ENCODE peak calls at places on chromosomes 13 and 19, in ten cellular contexts. G, W, M, I, Q, F, L, J, X and S are unnamed samples. For H3K9me3, the result is how much of the 10 kb centered on the place peaks cover.

GRCh38 chr19:46614114-46614701 is 10.7 kb downstream of the PTGIR start:
- DNase-seq in I (peak), M (peak), L (peak), X (peak), F (no peak), J (peak), W (peak), Q (peak), G (no peak), S (no peak)

GRCh38 chr19:51338563-51339312 is 3.2 kb downstream of the VSIG10L start:
- DNase-seq in J (peak), L (peak), I (peak), F (peak), X (peak), G (no peak), M (peak), W (peak), Q (peak), S (no peak)

GRCh38 chr19:18921593-18921992 is 2.1 kb downstream of the DDX49 start:
- DNase-seq in Q (no peak), G (no peak), J (no peak), W (no peak), M (no peak), X (no peak), F (no peak), L (no peak), I (no peak), S (no peak)

GRCh38 chr19:5340637-5341447 is at the start of gene PTPRS:
- DNase-seq in M (peak), F (no peak), W (no peak), G (peak), X (peak), I (peak), Q (peak), L (peak), J (peak), S (no peak)

GRCh38 chr13:76980075-76980718 is 11.7 kb upstream of the CLN5 start:
- DNase-seq in M (peak), W (no peak), L (peak), J (peak), X (peak), I (peak), Q (peak), G (peak), F (no peak), S (no peak)

GRCh38 chr19:45668342-45668871 is 386 bp downstream of the GIPR start:
- DNase-seq in G (no peak), I (no peak), Q (no peak), W (no peak), J (no peak), X (no peak), F (no peak), M (no peak), L (no peak), S (no peak)

GRCh38 chr19:21197589-21198295 is 55.9 kb downstream of the ZNF431 start:
- DNase-seq in F (no peak), M (no peak), Q (no peak), L (peak), I (no peak), G (no peak), W (no peak), J (no peak), X (no peak), S (no peak)

GRCh38 chr19:51703655-51704515 is 10.8 kb downstream of the SPACA6 start:
- DNase-seq in L (peak), W (peak), F (peak), M (peak), I (peak), G (peak), X (peak), J (peak), Q (peak), S (no peak)

GRCh38 chr13:48402325-48402962 is 10.5 kb downstream of the LPAR6 start:
- DNase-seq in F (no peak), J (no peak), I (no peak), W (no peak), L (no peak), M (no peak), G (no peak), X (no peak), Q (no peak), S (no peak)

GRCh38 chr13:51534075-51534817 is 50.0 kb upstream of the WDFY2 start:
- DNase-seq in J (no peak), I (peak), Q (no peak), X (no peak), M (no peak), L (no peak), F (no peak), G (no peak), W (no peak), S (no peak)

GRCh38 chr13:39913928-39914327 is 258.5 kb downstream of the COG6 start:
- DNase-seq in I (no peak), J (peak), Q (peak), M (no peak), X (no peak), L (no peak), G (no peak), W (no peak), F (no peak), S (no peak)

GRCh38 chr19:46386996-46387712 is 26.2 kb downstream of the CCDC8 start:
- DNase-seq in X (no peak), G (no peak), I (no peak), M (no peak), L (no peak), J (no peak), Q (no peak), F (no peak), W (no peak), S (no peak)

GRCh38 chr13:64272681-64273080 is 2857.0 kb upstream of the PCDH20 start:
- DNase-seq in I (no peak), J (no peak), X (no peak), G (no peak), L (no peak), F (no peak), Q (no peak), M (no peak), W (no peak), S (no peak)

GRCh38 chr13:86608739-86609138 is 809.5 kb upstream of the SLITRK6 start:
- DNase-seq in I (no peak), M (no peak), J (no peak), L (no peak), Q (no peak), X (no peak), G (no peak), W (no peak), F (no peak), S (no peak)

GRCh38 chr13:109211616-109212015 is 574.8 kb downstream of the IRS2 start:
- DNase-seq in X (no peak), Q (no peak), W (no peak), J (no peak), I (no peak), M (no peak), L (no peak), F (no peak), G (no peak), S (no peak)

GRCh38 chr13:108463365-108463764 is 166.0 kb upstream of the MYO16 start:
- DNase-seq in I (no peak), Q (no peak), F (no peak), L (peak), M (no peak), J (no peak), G (peak), X (no peak), W (no peak), S (no peak)

GRCh38 chr19:16327501-16327900 is 2.9 kb downstream of the KLF2 start:
- DNase-seq in J (peak), M (no peak), I (no peak), L (no peak), Q (no peak), F (no peak), G (no peak), X (no peak), W (no peak), S (no peak)

GRCh38 chr13:114147803-114148520 is 15.5 kb upstream of the RASA3 start:
- DNase-seq in J (peak), G (no peak), X (no peak), Q (no peak), L (no peak), M (no peak), W (no peak), I (no peak), F (no peak), S (no peak)

GRCh38 chr19:28213476-28214082 is 999.4 kb downstream of the UQCRFS1 start:
- DNase-seq in F (no peak), G (no peak), L (no peak), X (no peak), M (no peak), Q (no peak), I (no peak), W (no peak), J (no peak), S (no peak)

GRCh38 chr13:95982144-95982543 is 71.1 kb downstream of the UGGT2 start:
- DNase-seq in J (no peak), X (no peak), F (no peak), Q (no peak), G (no peak), I (no peak), L (no peak), M (no peak), W (no peak), S (no peak)

GRCh38 chr13:109180905-109181425 is 551.6 kb downstream of the MYO16 start:
- DNase-seq in M (no peak), F (no peak), W (no peak), G (peak), J (no peak), Q (no peak), I (no peak), L (peak), X (no peak), S (no peak)

GRCh38 chr19:55958356-55958755 is 10.7 kb downstream of the NLRP8 start:
- DNase-seq in L (no peak), M (no peak), W (no peak), F (no peak), I (no peak), X (no peak), G (no peak), J (no peak), Q (no peak), S (no peak)

GRCh38 chr19:38932425-38933179 is 1.9 kb downstream of the MRPS12 start:
- DNase-seq in J (no peak), W (no peak), I (no peak), Q (no peak), M (no peak), G (no peak), X (no peak), F (no peak), L (peak), S (no peak)

GRCh38 chr13:101127741-101128353 is 288.5 kb downstream of the NALCN start:
- DNase-seq in W (no peak), F (no peak), I (no peak), Q (no peak), M (no peak), X (peak), G (peak), L (peak), J (no peak), S (no peak)

GRCh38 chr13:95477187-95477586 is 75.3 kb upstream of the CLDN10 start:
- DNase-seq in X (no peak), M (no peak), J (no peak), L (no peak), Q (no peak), I (no peak), F (no peak), G (no peak), W (no peak), S (no peak)

GRCh38 chr13:40206241-40207109 is 460.0 kb downstream of the FOXO1 start:
- DNase-seq in W (no peak), Q (no peak), L (peak), X (no peak), J (no peak), I (no peak), M (no peak), G (no peak), F (no peak), S (peak)

GRCh38 chr13:89066868-89067466 is 1395.8 kb downstream of the SLITRK5 start:
- DNase-seq in F (no peak), L (peak), J (no peak), G (no peak), M (peak), X (peak), Q (no peak), W (no peak), I (no peak), S (no peak)

GRCh38 chr13:30376426-30377311 is 45.6 kb upstream of the UBE2L5 start:
- DNase-seq in Q (no peak), W (no peak), G (no peak), M (no peak), L (no peak), J (peak), I (no peak), F (no peak), X (no peak), S (no peak)

GRCh38 chr13:22002893-22003292 is 332.0 kb downstream of the FGF9 start:
- DNase-seq in L (no peak), M (no peak), G (no peak), Q (no peak), F (no peak), W (no peak), J (no peak), I (no peak), X (no peak), S (no peak)

GRCh38 chr13:70117506-70117905 is 9.3 kb upstream of the KLHL1 start:
- DNase-seq in L (no peak), J (no peak), F (no peak), M (no peak), G (no peak), Q (no peak), X (no peak), I (no peak), W (no peak), S (no peak)

GRCh38 chr19:30227071-30227621 is 145.0 kb upstream of the ZNF536 start:
- DNase-seq in F (no peak), M (no peak), L (no peak), X (no peak), Q (no peak), G (no peak), I (no peak), W (no peak), J (no peak), S (no peak)

GRCh38 chr19:50558449-50558848 is 9.8 kb downstream of the LRRC4B start:
- DNase-seq in J (no peak), I (no peak), G (no peak), M (no peak), W (no peak), X (no peak), Q (no peak), L (no peak), F (no peak), S (no peak)

GRCh38 chr19:54696117-54696548 is 28.1 kb upstream of the KIR3DL3 start:
- DNase-seq in J (no peak), G (no peak), X (no peak), L (no peak), I (no peak), Q (no peak), W (no peak), F (no peak), M (no peak), S (no peak)

GRCh38 chr19:54694648-54695047 is 29.6 kb upstream of the KIR3DL3 start:
- DNase-seq in L (no peak), F (no peak), G (no peak), I (no peak), M (no peak), J (no peak), Q (no peak), W (no peak), X (no peak), S (no peak)

GRCh38 chr19:54692294-54692615 is 29.5 kb downstream of the LILRB4 start:
- DNase-seq in J (no peak), M (no peak), G (no peak), I (no peak), Q (no peak), W (no peak), L (no peak), X (no peak), F (no peak), S (no peak)

GRCh38 chr19:54696766-54697165 is 27.5 kb upstream of the KIR3DL3 start:
- DNase-seq in Q (no peak), M (no peak), J (no peak), F (no peak), X (no peak), W (no peak), G (no peak), I (no peak), L (no peak), S (no peak)

DNA sequence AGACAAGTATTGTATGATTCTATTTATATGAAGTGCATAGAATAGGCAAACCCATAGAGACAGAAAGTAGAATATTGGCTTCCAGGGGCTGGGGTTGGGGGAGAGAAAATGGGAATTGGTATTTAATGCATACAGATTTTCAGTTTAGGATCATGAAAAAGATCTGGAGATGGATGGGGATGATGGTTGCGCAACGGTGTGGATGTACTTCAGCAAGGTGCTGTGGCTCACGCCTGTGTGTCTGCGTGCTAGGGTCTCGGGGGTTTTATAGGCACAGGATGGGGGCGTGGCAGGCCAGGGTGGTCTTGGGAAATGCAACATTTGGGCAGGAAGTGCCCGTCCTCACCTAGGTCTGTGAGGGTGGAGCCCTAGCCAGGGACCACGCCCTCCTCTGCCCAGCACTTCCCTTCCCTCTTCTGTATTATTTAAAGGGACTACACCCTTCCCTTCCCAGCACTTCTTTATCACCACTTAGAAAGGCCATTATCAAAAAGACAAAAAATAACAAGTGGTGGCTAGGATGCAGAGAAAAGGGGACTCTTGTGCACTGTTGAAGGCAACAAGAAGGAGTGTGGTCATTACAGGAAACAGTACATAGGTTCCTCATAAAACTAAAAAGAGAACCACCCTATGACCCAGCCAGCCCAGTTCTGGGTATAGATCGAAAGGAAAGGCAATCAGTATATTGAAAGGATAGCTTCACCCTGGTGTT is 29.0 kb downstream of the LILRB4 start:
- DNase-seq in G (no peak), F (no peak), Q (no peak), M (no peak), J (no peak), I (no peak), W (no peak), L (no peak), X (no peak), S (no peak)
- H3K9me3 ChIP-seq in G (under half), F (under half), Q (under half), M (under half), J (under half), I (under half), W (under half), L (under half), X (under half), S (under half)

GRCh38 chr19:44282846-44283245 is 22.0 kb downstream of the ZNF235 start:
- DNase-seq in J (no peak), X (no peak), L (peak), I (no peak), G (no peak), W (no peak), M (no peak), F (no peak), Q (no peak), S (no peak)

GRCh38 chr19:44280916-44281315 is 21.2 kb downstream of the ZNF233 start:
- DNase-seq in F (no peak), X (no peak), L (no peak), W (no peak), Q (no peak), J (no peak), I (no peak), M (no peak), G (no peak), S (no peak)

GRCh38 chr19:44277331-44277730 is 17.6 kb downstream of the ZNF233 start:
- DNase-seq in G (no peak), Q (no peak), L (no peak), M (no peak), X (no peak), W (no peak), I (no peak), F (no peak), J (no peak), S (no peak)

DNA sequence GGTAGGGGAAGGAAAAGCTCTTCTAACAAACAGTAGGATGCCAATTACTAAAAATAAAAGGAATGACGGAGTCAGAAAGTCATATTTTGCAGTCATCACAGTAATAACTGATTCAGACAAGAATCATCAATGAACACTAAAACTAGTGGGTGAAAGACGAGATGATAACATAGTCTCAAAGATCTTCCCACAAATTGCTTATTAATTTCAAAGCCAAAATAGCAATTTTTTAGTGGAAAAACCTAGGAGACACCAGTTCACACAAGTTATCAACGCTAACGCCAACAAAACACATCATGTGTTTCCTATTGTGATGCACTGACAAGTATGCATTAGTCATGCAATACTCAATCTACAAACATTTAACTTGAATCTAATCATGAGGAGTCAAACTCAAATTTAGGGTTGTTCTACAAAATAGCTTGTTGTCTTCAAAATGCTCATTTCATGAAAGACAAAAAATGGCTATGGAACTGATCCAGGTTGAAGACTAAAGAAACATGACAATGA is 18.6 kb downstream of the ZNF233 start:
- DNase-seq in G (no peak), X (no peak), J (no peak), L (peak), W (no peak), Q (no peak), I (no peak), F (no peak), M (no peak), S (no peak)
- H3K9me3 ChIP-seq in G (under half), X (under half), J (half or more), L (under half), W (under half), Q (under half), I (half or more), F (half or more), M (under half), S (under half)

DNA sequence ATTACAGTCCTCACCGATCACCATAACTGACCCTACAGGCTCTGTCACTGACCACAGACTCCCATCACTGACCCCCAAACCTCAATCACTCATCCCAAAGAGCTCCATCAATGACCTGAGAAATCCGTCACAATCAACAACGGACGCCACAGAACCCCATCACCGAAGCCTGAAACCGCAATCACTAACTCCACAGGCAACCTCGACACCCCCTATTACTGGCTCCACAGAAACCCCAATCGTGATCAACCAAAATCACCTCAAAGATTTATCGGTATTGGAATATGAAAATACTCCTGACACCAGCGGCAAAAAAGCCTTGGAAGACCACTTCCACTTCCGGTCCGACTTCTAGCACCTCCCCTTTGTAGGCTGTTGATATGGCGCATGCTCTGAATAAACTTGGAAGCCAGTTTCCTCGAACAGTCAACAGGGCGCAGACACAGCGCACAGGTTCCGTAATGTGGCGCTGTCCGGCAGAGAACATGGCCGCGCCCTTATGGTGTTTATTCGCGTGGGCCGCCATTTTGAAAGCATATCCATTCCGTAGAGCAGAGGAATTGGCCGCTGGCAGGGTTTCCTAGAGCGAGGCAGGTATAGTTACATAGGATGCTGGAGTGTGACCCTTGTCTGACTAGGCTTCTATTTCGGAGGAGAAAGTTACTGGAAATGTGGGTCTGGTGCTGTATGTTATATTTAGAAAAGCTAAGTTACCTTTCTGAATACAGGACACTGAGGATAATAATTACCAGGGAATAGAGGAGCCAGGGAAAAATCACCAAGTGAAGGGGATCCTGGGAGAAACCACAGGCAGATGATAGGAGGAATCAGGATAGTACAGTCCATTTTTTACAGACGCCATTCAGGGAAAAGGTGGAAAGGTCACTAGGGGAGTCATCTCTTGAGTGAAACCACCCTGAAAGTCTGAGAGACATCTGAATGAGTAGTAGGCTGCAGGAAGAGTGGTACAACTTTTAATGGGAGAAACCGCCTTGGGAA is at the start of gene ZNF585A:
- DNase-seq in Q (peak), X (peak), M (peak), J (peak), G (peak), I (peak), F (peak), W (peak), L (peak), S (no peak)
- H3K9me3 ChIP-seq in Q (under half), X (under half), M (under half), J (under half), G (under half), I (under half), F (under half), W (under half), L (under half), S (under half)

GRCh38 chr13:105567951-105568510 is 967.4 kb downstream of the EFNB2 start:
- DNase-seq in X (no peak), I (no peak), J (no peak), F (no peak), G (no peak), M (no peak), W (no peak), L (no peak), Q (no peak), S (no peak)

GRCh38 chr13:105569816-105570215 is 965.6 kb downstream of the EFNB2 start:
- DNase-seq in G (no peak), J (no peak), W (no peak), L (no peak), I (no peak), M (no peak), F (no peak), Q (no peak), X (no peak), S (no peak)

GRCh38 chr13:105565328-105565727 is 970.1 kb downstream of the EFNB2 start:
- DNase-seq in W (no peak), F (no peak), G (no peak), X (no peak), Q (no peak), L (peak), J (no peak), I (no peak), M (no peak), S (no peak)
- H3K9me3 ChIP-seq in W (under half), F (under half), G (under half), X (under half), Q (under half), L (under half), J (under half), I (under half), M (under half), S (under half)